ENCODE peak calls at places on chromosomes 7 and 10, in seven cellular contexts. One of them, this sample, is unnamed.

GRCh38 chr10:27558612-27559020 is 54.5 kb downstream of the RAB18 start:
- DNase-seq in IMR-90: peak
- DNase-seq in transverse colon: peak
- DNase-seq in RWPE2: no peak
- DNase-seq in upper lobe of left lung: no peak
- DNase-seq in cardiac muscle cell: peak
- DNase-seq in CD4-positive, alpha-beta T cell: no peak
- DNase-seq in this sample: no peak

GRCh38 chr7:149559711-149560110 is 62.1 kb upstream of the ZNF746 start:
- DNase-seq in IMR-90: peak
- DNase-seq in transverse colon: no peak
- DNase-seq in RWPE2: no peak
- DNase-seq in upper lobe of left lung: no peak
- DNase-seq in cardiac muscle cell: no peak
- DNase-seq in CD4-positive, alpha-beta T cell: no peak
- DNase-seq in this sample: no peak

GRCh38 chr10:16828731-16829175 is 11.5 kb upstream of the RSU1 start:
- DNase-seq in IMR-90: peak
- DNase-seq in transverse colon: peak
- DNase-seq in RWPE2: no peak
- DNase-seq in upper lobe of left lung: no peak
- DNase-seq in cardiac muscle cell: no peak
- DNase-seq in CD4-positive, alpha-beta T cell: no peak
- DNase-seq in this sample: no peak

GRCh38 chr7:76022026-76022780 is 25.6 kb downstream of the STYXL1 start:
- DNase-seq in IMR-90: no peak
- DNase-seq in transverse colon: no peak
- DNase-seq in RWPE2: no peak
- DNase-seq in upper lobe of left lung: no peak
- DNase-seq in cardiac muscle cell: no peak
- DNase-seq in CD4-positive, alpha-beta T cell: no peak
- DNase-seq in this sample: no peak

GRCh38 chr10:26805567-26806245 is 55.1 kb downstream of the ABI1 start:
- DNase-seq in IMR-90: peak
- DNase-seq in transverse colon: no peak
- DNase-seq in RWPE2: no peak
- DNase-seq in upper lobe of left lung: no peak
- DNase-seq in cardiac muscle cell: no peak
- DNase-seq in CD4-positive, alpha-beta T cell: no peak
- DNase-seq in this sample: no peak

GRCh38 chr7:137656850-137657232 is 189.9 kb downstream of the DGKI start:
- DNase-seq in IMR-90: no peak
- DNase-seq in transverse colon: no peak
- DNase-seq in RWPE2: no peak
- DNase-seq in upper lobe of left lung: no peak
- DNase-seq in cardiac muscle cell: no peak
- DNase-seq in CD4-positive, alpha-beta T cell: no peak
- DNase-seq in this sample: no peak

GRCh38 chr10:121900443-121901174 is 27.2 kb downstream of the ATE1 start:
- DNase-seq in IMR-90: peak
- DNase-seq in transverse colon: no peak
- DNase-seq in RWPE2: no peak
- DNase-seq in upper lobe of left lung: no peak
- DNase-seq in cardiac muscle cell: peak
- DNase-seq in CD4-positive, alpha-beta T cell: no peak
- DNase-seq in this sample: no peak

GRCh38 chr7:13898957-13899670 is 90.4 kb downstream of the ETV1 start:
- DNase-seq in IMR-90: no peak
- DNase-seq in transverse colon: no peak
- DNase-seq in RWPE2: no peak
- DNase-seq in upper lobe of left lung: no peak
- DNase-seq in cardiac muscle cell: no peak
- DNase-seq in CD4-positive, alpha-beta T cell: no peak
- DNase-seq in this sample: no peak

GRCh38 chr10:31262672-31263071 is 56.3 kb upstream of the ZEB1 start:
- DNase-seq in IMR-90: peak
- DNase-seq in transverse colon: no peak
- DNase-seq in RWPE2: no peak
- DNase-seq in upper lobe of left lung: no peak
- DNase-seq in cardiac muscle cell: no peak
- DNase-seq in CD4-positive, alpha-beta T cell: no peak
- DNase-seq in this sample: no peak

GRCh38 chr7:129798616-129799349 is 154.0 kb downstream of the UBE2H start:
- DNase-seq in IMR-90: no peak
- DNase-seq in transverse colon: no peak
- DNase-seq in RWPE2: no peak
- DNase-seq in upper lobe of left lung: no peak
- DNase-seq in cardiac muscle cell: no peak
- DNase-seq in CD4-positive, alpha-beta T cell: no peak
- DNase-seq in this sample: no peak

GRCh38 chr10:22437620-22438588 is 92.6 kb downstream of the SPAG6 start:
- DNase-seq in IMR-90: peak
- DNase-seq in transverse colon: no peak
- DNase-seq in RWPE2: no peak
- DNase-seq in upper lobe of left lung: no peak
- DNase-seq in cardiac muscle cell: no peak
- DNase-seq in CD4-positive, alpha-beta T cell: no peak
- DNase-seq in this sample: peak

GRCh38 chr7:620052-620451 is 100.4 kb upstream of the PDGFA start:
- DNase-seq in IMR-90: peak
- DNase-seq in transverse colon: peak
- DNase-seq in RWPE2: no peak
- DNase-seq in upper lobe of left lung: no peak
- DNase-seq in cardiac muscle cell: no peak
- DNase-seq in CD4-positive, alpha-beta T cell: no peak
- DNase-seq in this sample: no peak

GRCh38 chr7:107696330-107696946 is 35.8 kb downstream of the SLC26A4 start:
- DNase-seq in IMR-90: no peak
- DNase-seq in transverse colon: no peak
- DNase-seq in RWPE2: no peak
- DNase-seq in upper lobe of left lung: no peak
- DNase-seq in cardiac muscle cell: no peak
- DNase-seq in CD4-positive, alpha-beta T cell: no peak
- DNase-seq in this sample: no peak

GRCh38 chr10:35781643-35782035 is 139.5 kb upstream of the FZD8 start:
- DNase-seq in IMR-90: no peak
- DNase-seq in transverse colon: peak
- DNase-seq in RWPE2: no peak
- DNase-seq in upper lobe of left lung: no peak
- DNase-seq in cardiac muscle cell: no peak
- DNase-seq in CD4-positive, alpha-beta T cell: no peak
- DNase-seq in this sample: no peak

GRCh38 chr7:47647213-47647985 is 65.5 kb upstream of the TNS3 start:
- DNase-seq in IMR-90: no peak
- DNase-seq in transverse colon: no peak
- DNase-seq in RWPE2: no peak
- DNase-seq in upper lobe of left lung: no peak
- DNase-seq in cardiac muscle cell: no peak
- DNase-seq in CD4-positive, alpha-beta T cell: no peak
- DNase-seq in this sample: no peak
- H3K27ac ChIP-seq in IMR-90: no peak
- H3K27ac ChIP-seq in transverse colon: no peak
- H3K27ac ChIP-seq in RWPE2: no peak
- H3K27ac ChIP-seq in upper lobe of left lung: peak
- H3K27ac ChIP-seq in cardiac muscle cell: no peak
- H3K27ac ChIP-seq in CD4-positive, alpha-beta T cell: no peak
- H3K27ac ChIP-seq in this sample: no peak

GRCh38 chr10:95183132-95183450 is 10.9 kb upstream of the ACSM6 start:
- DNase-seq in IMR-90: peak
- DNase-seq in transverse colon: no peak
- DNase-seq in RWPE2: no peak
- DNase-seq in upper lobe of left lung: no peak
- DNase-seq in cardiac muscle cell: no peak
- DNase-seq in CD4-positive, alpha-beta T cell: no peak
- DNase-seq in this sample: no peak
- H3K27ac ChIP-seq in IMR-90: peak
- H3K27ac ChIP-seq in transverse colon: peak
- H3K27ac ChIP-seq in RWPE2: no peak
- H3K27ac ChIP-seq in upper lobe of left lung: peak
- H3K27ac ChIP-seq in cardiac muscle cell: peak
- H3K27ac ChIP-seq in CD4-positive, alpha-beta T cell: no peak
- H3K27ac ChIP-seq in this sample: no peak

DNA sequence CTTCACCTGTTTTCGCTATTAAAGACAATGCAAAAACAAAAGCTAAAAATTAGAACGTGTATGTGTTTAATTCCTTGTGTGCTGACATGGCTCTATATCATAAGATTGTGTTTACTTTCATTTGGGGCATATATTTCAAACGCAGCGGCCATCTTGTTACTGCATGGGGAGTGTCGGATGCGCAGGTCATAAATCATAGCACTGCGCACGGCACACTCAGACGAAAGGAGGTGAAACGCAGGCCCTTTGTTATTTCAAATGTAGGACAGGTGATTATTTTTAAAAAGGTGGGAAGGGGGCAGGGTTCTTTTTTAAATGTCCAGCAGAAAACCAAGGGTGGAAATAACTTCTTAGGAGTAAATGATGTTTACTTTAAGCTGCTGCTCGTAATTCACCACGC is 209.0 kb downstream of the AGMO start:
- DNase-seq in IMR-90: no peak
- DNase-seq in transverse colon: no peak
- DNase-seq in RWPE2: no peak
- DNase-seq in upper lobe of left lung: no peak
- DNase-seq in cardiac muscle cell: no peak
- DNase-seq in CD4-positive, alpha-beta T cell: no peak
- DNase-seq in this sample: no peak
- H3K27ac ChIP-seq in IMR-90: no peak
- H3K27ac ChIP-seq in transverse colon: no peak
- H3K27ac ChIP-seq in RWPE2: no peak
- H3K27ac ChIP-seq in upper lobe of left lung: no peak
- H3K27ac ChIP-seq in cardiac muscle cell: no peak
- H3K27ac ChIP-seq in CD4-positive, alpha-beta T cell: no peak
- H3K27ac ChIP-seq in this sample: no peak

GRCh38 chr10:29372920-29373319 is 84.0 kb downstream of the LYZL1 start:
- DNase-seq in IMR-90: no peak
- DNase-seq in transverse colon: no peak
- DNase-seq in RWPE2: no peak
- DNase-seq in upper lobe of left lung: no peak
- DNase-seq in cardiac muscle cell: no peak
- DNase-seq in CD4-positive, alpha-beta T cell: no peak
- DNase-seq in this sample: no peak
- H3K27ac ChIP-seq in IMR-90: no peak
- H3K27ac ChIP-seq in transverse colon: no peak
- H3K27ac ChIP-seq in RWPE2: no peak
- H3K27ac ChIP-seq in upper lobe of left lung: no peak
- H3K27ac ChIP-seq in cardiac muscle cell: no peak
- H3K27ac ChIP-seq in CD4-positive, alpha-beta T cell: no peak
- H3K27ac ChIP-seq in this sample: no peak

DNA sequence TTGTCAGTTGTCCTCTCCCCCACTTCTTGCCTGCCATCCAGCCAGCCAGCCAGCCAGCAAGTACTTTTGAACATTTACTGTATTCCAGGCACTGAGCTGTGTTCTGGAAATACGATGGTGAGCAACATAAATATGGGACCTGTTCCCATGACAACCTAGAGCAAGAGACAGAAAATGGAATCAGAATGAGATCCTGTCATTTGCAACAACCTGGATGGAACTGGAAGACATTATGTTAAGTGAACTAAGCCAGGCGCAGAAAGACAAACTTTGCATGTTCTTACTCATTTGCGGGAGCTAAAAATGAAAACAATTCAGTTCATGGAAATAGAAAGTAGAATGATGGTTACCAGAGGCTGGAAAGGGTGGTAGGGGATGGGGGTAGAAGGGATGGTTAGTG is 140.7 kb downstream of the ICA1 start:
- DNase-seq in IMR-90: no peak
- DNase-seq in transverse colon: no peak
- DNase-seq in RWPE2: no peak
- DNase-seq in upper lobe of left lung: no peak
- DNase-seq in cardiac muscle cell: no peak
- DNase-seq in CD4-positive, alpha-beta T cell: no peak
- DNase-seq in this sample: no peak
- H3K27ac ChIP-seq in IMR-90: no peak
- H3K27ac ChIP-seq in transverse colon: no peak
- H3K27ac ChIP-seq in RWPE2: no peak
- H3K27ac ChIP-seq in upper lobe of left lung: no peak
- H3K27ac ChIP-seq in cardiac muscle cell: no peak
- H3K27ac ChIP-seq in CD4-positive, alpha-beta T cell: no peak
- H3K27ac ChIP-seq in this sample: peak

GRCh38 chr10:88226891-88227290 is 356.2 kb downstream of the RNLS start:
- DNase-seq in IMR-90: no peak
- DNase-seq in transverse colon: no peak
- DNase-seq in RWPE2: no peak
- DNase-seq in upper lobe of left lung: no peak
- DNase-seq in cardiac muscle cell: no peak
- DNase-seq in CD4-positive, alpha-beta T cell: no peak
- DNase-seq in this sample: no peak
- H3K27ac ChIP-seq in IMR-90: no peak
- H3K27ac ChIP-seq in transverse colon: no peak
- H3K27ac ChIP-seq in RWPE2: no peak
- H3K27ac ChIP-seq in upper lobe of left lung: no peak
- H3K27ac ChIP-seq in cardiac muscle cell: no peak
- H3K27ac ChIP-seq in CD4-positive, alpha-beta T cell: no peak
- H3K27ac ChIP-seq in this sample: no peak

GRCh38 chr10:59537451-59537850 is 172.2 kb downstream of the SLC16A9 start:
- DNase-seq in IMR-90: no peak
- DNase-seq in transverse colon: no peak
- DNase-seq in RWPE2: no peak
- DNase-seq in upper lobe of left lung: no peak
- DNase-seq in cardiac muscle cell: no peak
- DNase-seq in CD4-positive, alpha-beta T cell: no peak
- DNase-seq in this sample: no peak
- H3K27ac ChIP-seq in IMR-90: no peak
- H3K27ac ChIP-seq in transverse colon: peak
- H3K27ac ChIP-seq in RWPE2: no peak
- H3K27ac ChIP-seq in upper lobe of left lung: peak
- H3K27ac ChIP-seq in cardiac muscle cell: no peak
- H3K27ac ChIP-seq in CD4-positive, alpha-beta T cell: no peak
- H3K27ac ChIP-seq in this sample: no peak

DNA sequence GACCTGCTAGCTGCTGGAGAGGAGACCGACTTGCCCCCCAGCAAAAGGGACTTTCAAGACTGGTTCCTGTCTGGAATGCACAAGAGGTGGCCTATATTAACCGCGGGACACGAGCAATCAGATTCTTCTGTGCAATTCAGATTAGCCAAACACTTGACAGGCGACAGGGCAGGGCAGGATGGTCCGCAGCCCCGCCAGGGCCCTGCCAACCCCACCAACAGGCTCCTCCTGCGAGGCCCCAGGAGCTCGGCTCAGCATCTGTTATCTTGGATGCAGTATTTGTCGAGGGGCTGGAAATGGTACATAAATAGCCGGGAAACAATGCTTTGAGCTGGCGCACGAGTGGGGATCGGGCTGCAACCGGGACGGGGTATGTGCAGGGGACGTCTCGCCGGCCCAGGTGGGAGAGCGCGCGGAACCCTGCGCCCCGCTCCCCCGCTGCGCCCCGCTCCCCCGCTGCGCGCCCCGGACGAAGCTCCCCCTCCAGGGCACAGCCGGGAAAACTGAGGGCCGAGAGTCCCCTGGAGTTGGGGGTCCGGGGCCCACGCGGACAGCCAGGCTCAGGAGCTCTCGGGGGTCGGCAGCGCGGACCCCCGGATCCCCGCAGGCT is 669 bp downstream of the RADIL start:
- DNase-seq in IMR-90: no peak
- DNase-seq in transverse colon: no peak
- DNase-seq in RWPE2: no peak
- DNase-seq in upper lobe of left lung: no peak
- DNase-seq in cardiac muscle cell: peak
- DNase-seq in CD4-positive, alpha-beta T cell: no peak
- DNase-seq in this sample: no peak
- H3K27ac ChIP-seq in IMR-90: no peak
- H3K27ac ChIP-seq in transverse colon: peak
- H3K27ac ChIP-seq in RWPE2: no peak
- H3K27ac ChIP-seq in upper lobe of left lung: peak
- H3K27ac ChIP-seq in cardiac muscle cell: peak
- H3K27ac ChIP-seq in CD4-positive, alpha-beta T cell: no peak
- H3K27ac ChIP-seq in this sample: peak

This sample was measured in caudate nucleus.